ENCODE peak calls at places on chromosomes 6 and 20, in seven cellular contexts. Y is A549; J is stimulated activated CD8-positive, alpha-beta memory T cell treated with anti-CD3 and anti-CD28 coated beads, Interleukin-4, amount 100 ng/mL, for 48 hours; F is nucleus accumbens; O is amniotic stem cell; M is Panc1; Z is NCI-H2029. I is an unnamed sample.
A peak's percentile ranks its signal among the peaks of the same experiment; 100 is the strongest.

GRCh38 chr6:132362318-132363185 is 38.7 kb downstream of the MOXD1 start:
- DNase-seq in Y (no peak), J (no peak), F (no peak), O (no peak), M (no peak), Z (no peak), I (no peak)

GRCh38 chr6:100230976-100231316 is 233.8 kb downstream of the SIM1 start:
- DNase-seq in Y (peak; percentile 2), J (no peak), F (no peak), O (no peak), M (no peak), Z (no peak), I (no peak)

GRCh38 chr20:5539656-5540055 is 210.5 kb upstream of the SHLD1 start:
- DNase-seq in Y (no peak), J (no peak), F (no peak), O (no peak), M (no peak), Z (no peak), I (no peak)

GRCh38 chr6:111254779-111255166 is 167.5 kb downstream of the SLC16A10 start:
- DNase-seq in Y (no peak), J (no peak), F (no peak), O (no peak), M (no peak), Z (no peak), I (no peak)

GRCh38 chr6:18390476-18390875 is 3.3 kb downstream of the RNF144B start:
- DNase-seq in Y (no peak), J (no peak), F (no peak), O (no peak), M (no peak), Z (no peak), I (no peak)

GRCh38 chr20:18822832-18823231 is 9.2 kb downstream of the SCP2D1 start:
- DNase-seq in Y (no peak), J (no peak), F (no peak), O (no peak), M (no peak), Z (no peak), I (no peak)

GRCh38 chr20:47544240-47544639 is 42.6 kb downstream of the NCOA3 start:
- DNase-seq in Y (no peak), J (no peak), F (no peak), O (no peak), M (no peak), Z (no peak), I (no peak)

GRCh38 chr6:10112871-10113584 is 301.8 kb downstream of the TFAP2A start:
- DNase-seq in Y (no peak), J (no peak), F (no peak), O (no peak), M (no peak), Z (no peak), I (no peak)

GRCh38 chr6:6811151-6812002 is 222.9 kb downstream of the LY86 start:
- DNase-seq in Y (peak; percentile 71), J (no peak), F (no peak), O (no peak), M (peak; percentile 43), Z (peak; percentile 100), I (peak; percentile 89)

GRCh38 chr6:153790881-153791473 is 248.1 kb upstream of the OPRM1 start:
- DNase-seq in Y (peak; percentile 10), J (no peak), F (no peak), O (no peak), M (no peak), Z (no peak), I (peak; percentile 6)

GRCh38 chr6:45513331-45513730 is 135.6 kb upstream of the SUPT3H start:
- DNase-seq in Y (no peak), J (no peak), F (no peak), O (no peak), M (no peak), Z (no peak), I (no peak)

GRCh38 chr6:111794716-111795452 is 78.4 kb downstream of the FYN start:
- DNase-seq in Y (no peak), J (no peak), F (no peak), O (no peak), M (no peak), Z (peak; percentile 67), I (no peak)

GRCh38 chr6:40930555-40930954 is 108.5 kb downstream of the UNC5CL start:
- DNase-seq in Y (peak; percentile 24), J (no peak), F (no peak), O (no peak), M (no peak), Z (no peak), I (no peak)

GRCh38 chr20:12404941-12405340 is 487.2 kb downstream of the BTBD3 start:
- DNase-seq in Y (no peak), J (no peak), F (no peak), O (no peak), M (no peak), Z (no peak), I (no peak)

GRCh38 chr20:32509639-32510066 is 75.5 kb downstream of the NOL4L start:
- DNase-seq in Y (peak; percentile 23), J (peak; percentile 74), F (no peak), O (no peak), M (no peak), Z (no peak), I (peak; percentile 17)

GRCh38 chr20:1816384-1817381 is 78.5 kb upstream of the SIRPA start:
- DNase-seq in Y (peak; percentile 55), J (no peak), F (peak; percentile 79), O (no peak), M (no peak), Z (no peak), I (no peak)

GRCh38 chr6:90521955-90522354 is 64.9 kb downstream of the MAP3K7 start:
- DNase-seq in Y (no peak), J (no peak), F (no peak), O (no peak), M (no peak), Z (no peak), I (no peak)

GRCh38 chr6:32271427-32271826 is 47.6 kb upstream of the NOTCH4 start:
- DNase-seq in Y (no peak), J (no peak), F (no peak), O (no peak), M (no peak), Z (no peak), I (no peak)

GRCh38 chr20:3842332-3842930 is 4.2 kb upstream of the MAVS start:
- DNase-seq in Y (no peak), J (no peak), F (no peak), O (no peak), M (no peak), Z (no peak), I (no peak)

GRCh38 chr20:62030357-62030756 is 35.3 kb downstream of the TAF4 start:
- DNase-seq in Y (no peak), J (no peak), F (no peak), O (no peak), M (no peak), Z (no peak), I (no peak)

GRCh38 chr6:106077170-106077569 is 9.0 kb upstream of the PRDM1 start:
- DNase-seq in Y (no peak), J (no peak), F (no peak), O (no peak), M (no peak), Z (no peak), I (no peak)

GRCh38 chr20:38321959-38322598 is 18.1 kb downstream of the BPI start:
- DNase-seq in Y (peak; percentile 59), J (no peak), F (peak; percentile 20), O (peak; percentile 50), M (no peak), Z (no peak), I (peak; percentile 35)

GRCh38 chr6:108884211-108885059 is 36.2 kb downstream of the ARMC2 start:
- DNase-seq in Y (no peak), J (no peak), F (no peak), O (no peak), M (no peak), Z (no peak), I (no peak)

GRCh38 chr20:43022568-43022967 is 167.1 kb downstream of the PTPRT start:
- DNase-seq in Y (no peak), J (no peak), F (no peak), O (no peak), M (no peak), Z (no peak), I (no peak)

GRCh38 chr6:158231551-158232444 is 63.6 kb downstream of the GTF2H5 start:
- DNase-seq in Y (peak; percentile 75), J (peak; percentile 75), F (peak; percentile 39), O (no peak), M (no peak), Z (peak; percentile 63), I (peak; percentile 50)

GRCh38 chr6:161498359-161498758 is 224.5 kb upstream of the AGPAT4 start:
- DNase-seq in Y (peak; percentile 68), J (no peak), F (no peak), O (no peak), M (no peak), Z (no peak), I (no peak)

GRCh38 chr6:26394289-26394688 is 7.8 kb upstream of the BTN3A1 start:
- DNase-seq in Y (peak; percentile 55), J (no peak), F (no peak), O (peak; percentile 55), M (no peak), Z (no peak), I (no peak)

GRCh38 chr6:927157-927556 is 234.2 kb upstream of the EXOC2 start:
- DNase-seq in Y (no peak), J (no peak), F (no peak), O (no peak), M (no peak), Z (no peak), I (no peak)

GRCh38 chr20:33862709-33863403 is 51.7 kb downstream of the CHMP4B start:
- DNase-seq in Y (peak; percentile 32), J (peak; percentile 75), F (peak; percentile 2), O (peak; percentile 19), M (no peak), Z (no peak), I (no peak)

GRCh38 chr6:28807682-28808280 is 116.0 kb downstream of the TRIM27 start:
- DNase-seq in Y (peak; percentile 80), J (peak; percentile 73), F (no peak), O (peak; percentile 67), M (no peak), Z (no peak), I (peak; percentile 56)

GRCh38 chr6:16591681-16592549 is 169.3 kb downstream of the ATXN1 start:
- DNase-seq in Y (no peak), J (peak; percentile 48), F (no peak), O (no peak), M (no peak), Z (no peak), I (no peak)

GRCh38 chr6:51753635-51754034 is 333.8 kb downstream of the PKHD1 start:
- DNase-seq in Y (no peak), J (peak; percentile 25), F (no peak), O (no peak), M (no peak), Z (no peak), I (no peak)

GRCh38 chr6:140051521-140052455 is 677.3 kb upstream of the CITED2 start:
- DNase-seq in Y (peak; percentile 16), J (no peak), F (no peak), O (peak; percentile 64), M (no peak), Z (no peak), I (peak; percentile 25)

GRCh38 chr20:61949714-61950630 is 115.7 kb downstream of the TAF4 start:
- DNase-seq in Y (no peak), J (no peak), F (no peak), O (no peak), M (no peak), Z (no peak), I (no peak)

GRCh38 chr6:160996316-160996715 is 4.7 kb downstream of the MAP3K4 start:
- DNase-seq in Y (no peak), J (no peak), F (no peak), O (no peak), M (peak; percentile 59), Z (no peak), I (no peak)

GRCh38 chr6:30889138-30889885 is 5.0 kb downstream of the DDR1 start:
- DNase-seq in Y (no peak), J (no peak), F (no peak), O (no peak), M (no peak), Z (no peak), I (no peak)